ENCODE peak calls at places on chromosomes 12 and 14, in four cellular contexts. One of them, this sample, is unnamed.
A peak's percentile ranks its signal among the peaks of the same experiment; 100 is the strongest.

GRCh38 chr14:104784218-104784568 is 11.4 kb downstream of the AKT1 start:
- DNase-seq in K562: no peak
- DNase-seq in H1: no peak
- DNase-seq in GM12878: no peak
- DNase-seq in this sample: no peak

GRCh38 chr14:95353664-95354063 is 34.0 kb upstream of the CLMN start:
- DNase-seq in GM12878: no peak
- DNase-seq in K562: no peak
- DNase-seq in H1: peak; percentile 1
- DNase-seq in this sample: no peak

GRCh38 chr14:71758198-71758955 is 173.9 kb upstream of the RGS6 start:
- DNase-seq in H1: no peak
- DNase-seq in K562: no peak
- DNase-seq in GM12878: no peak
- DNase-seq in this sample: no peak

GRCh38 chr14:101761881-101762529 is 496 bp downstream of the PPP2R5C start:
- DNase-seq in K562: no peak
- DNase-seq in H1: no peak
- DNase-seq in GM12878: no peak
- DNase-seq in this sample: no peak

GRCh38 chr12:94049718-94050117 is 98.7 kb upstream of the PLXNC1 start:
- DNase-seq in GM12878: no peak
- DNase-seq in H1: no peak
- DNase-seq in K562: peak; percentile 44
- DNase-seq in this sample: no peak

GRCh38 chr14:55884819-55885218 is 233.4 kb upstream of the PELI2 start:
- DNase-seq in GM12878: no peak
- DNase-seq in K562: no peak
- DNase-seq in H1: no peak
- DNase-seq in this sample: no peak

GRCh38 chr14:79328863-79329262 is 882.4 kb downstream of the DIO2 start:
- DNase-seq in GM12878: no peak
- DNase-seq in K562: no peak
- DNase-seq in H1: no peak
- DNase-seq in this sample: no peak

GRCh38 chr14:51283402-51283825 is 43.4 kb downstream of the TMX1 start:
- DNase-seq in K562: peak; percentile 40
- DNase-seq in GM12878: no peak
- DNase-seq in H1: no peak
- DNase-seq in this sample: peak; percentile 74

GRCh38 chr14:68713782-68714181 is 79.1 kb downstream of the ZFP36L1 start:
- DNase-seq in GM12878: no peak
- DNase-seq in K562: no peak
- DNase-seq in H1: no peak
- DNase-seq in this sample: no peak

GRCh38 chr14:55281316-55281839 is 10.2 kb downstream of the FBXO34 start:
- DNase-seq in GM12878: no peak
- DNase-seq in K562: no peak
- DNase-seq in H1: no peak
- DNase-seq in this sample: no peak

GRCh38 chr12:100859063-100859627 is 64.6 kb downstream of the ANO4 start:
- DNase-seq in K562: no peak
- DNase-seq in GM12878: no peak
- DNase-seq in H1: no peak
- DNase-seq in this sample: no peak

GRCh38 chr12:96303656-96304055 is 96.6 kb downstream of the CDK17 start:
- DNase-seq in H1: no peak
- DNase-seq in K562: no peak
- DNase-seq in GM12878: no peak
- DNase-seq in this sample: no peak

GRCh38 chr12:26636710-26637328 is 196.2 kb downstream of the ITPR2 start:
- DNase-seq in K562: no peak
- DNase-seq in H1: no peak
- DNase-seq in GM12878: no peak
- DNase-seq in this sample: peak; percentile 78

GRCh38 chr14:62015945-62016344 is 253.7 kb downstream of the SNAPC1 start:
- DNase-seq in GM12878: no peak
- DNase-seq in H1: no peak
- DNase-seq in K562: no peak
- DNase-seq in this sample: no peak
- TF ChIP-seq CREB1 in GM12878: no peak
- TF ChIP-seq CREB1 in H1: no peak
- TF ChIP-seq CREB1 in K562: no peak
- TF ChIP-seq CREB1 in this sample: no peak

DNA sequence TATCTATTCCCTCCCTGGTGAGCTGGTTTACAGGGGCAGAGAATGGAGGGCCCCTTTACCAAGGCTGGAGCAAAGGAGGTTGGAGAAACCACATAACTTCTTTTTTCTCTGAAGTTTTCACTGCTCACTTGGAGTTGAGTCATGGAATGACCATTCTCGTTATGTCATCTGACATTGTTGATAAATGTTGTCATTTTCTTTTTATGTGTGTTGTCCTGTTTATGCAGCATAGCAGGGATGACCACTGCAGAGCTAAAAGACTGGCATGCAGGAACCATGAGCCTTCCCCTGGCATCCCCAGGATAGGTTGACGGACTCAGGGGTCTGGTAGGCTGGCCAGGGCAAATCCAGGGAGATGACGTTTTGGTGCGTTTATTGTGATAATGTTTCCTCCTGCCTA is 256.9 kb upstream of the DDHD1 start:
- DNase-seq in K562: no peak
- DNase-seq in GM12878: no peak
- DNase-seq in H1: no peak
- DNase-seq in this sample: no peak
- TF ChIP-seq HDAC6 in K562: no peak
- TF ChIP-seq HDAC6 in GM12878: no peak
- TF ChIP-seq HDAC6 in H1: no peak
- TF ChIP-seq HDAC6 in this sample: no peak

GRCh38 chr14:53880761-53881160 is 75.9 kb downstream of the BMP4 start:
- DNase-seq in GM12878: no peak
- DNase-seq in H1: no peak
- DNase-seq in K562: no peak
- DNase-seq in this sample: no peak
- TF ChIP-seq CREB1 in GM12878: no peak
- TF ChIP-seq CREB1 in H1: no peak
- TF ChIP-seq CREB1 in K562: no peak
- TF ChIP-seq CREB1 in this sample: no peak

GRCh38 chr14:93752980-93753561 is 35.2 kb downstream of the PRIMA1 start:
- DNase-seq in GM12878: no peak
- DNase-seq in H1: no peak
- DNase-seq in K562: no peak
- DNase-seq in this sample: no peak
- TF ChIP-seq HDAC6 in GM12878: no peak
- TF ChIP-seq HDAC6 in H1: no peak
- TF ChIP-seq HDAC6 in K562: no peak
- TF ChIP-seq HDAC6 in this sample: no peak

This sample was measured in HepG2.